ENCODE peak calls at places on chromosomes 13 and 19, in ten cellular contexts. L, E, C, Q, T, A, I, F, V and U are unnamed samples.

GRCh38 chr19:45391346-45391745 is 13.5 kb downstream of the PPP1R13L start:
- DNase-seq in L (no peak), E (no peak), C (no peak), Q (no peak), T (no peak), A (no peak), I (peak), F (no peak), V (no peak), U (no peak)

GRCh38 chr13:74206061-74206561 is 71.9 kb upstream of the KLF12 start:
- DNase-seq in L (no peak), E (no peak), C (peak), Q (no peak), T (peak), A (no peak), I (no peak), F (no peak), V (no peak), U (no peak)

GRCh38 chr19:33394006-33394722 is 20.7 kb downstream of the CEBPG start:
- DNase-seq in L (no peak), E (peak), C (no peak), Q (no peak), T (peak), A (peak), I (no peak), F (no peak), V (no peak), U (peak)

GRCh38 chr19:36421749-36422481 is 3.5 kb upstream of the ZFP82 start:
- DNase-seq in L (no peak), E (no peak), C (no peak), Q (no peak), T (no peak), A (peak), I (no peak), F (no peak), V (no peak), U (no peak)

GRCh38 chr19:35278578-35279284 is 3.6 kb upstream of the HAMP start:
- DNase-seq in L (no peak), E (no peak), C (no peak), Q (no peak), T (no peak), A (no peak), I (no peak), F (no peak), V (no peak), U (peak)

GRCh38 chr19:50300814-50301606 is 28.2 kb downstream of the KCNC3 start:
- DNase-seq in L (no peak), E (no peak), C (no peak), Q (no peak), T (peak), A (no peak), I (no peak), F (no peak), V (no peak), U (no peak)

GRCh38 chr19:40192758-40193586 is 1.7 kb downstream of the MAP3K10 start:
- DNase-seq in L (no peak), E (no peak), C (no peak), Q (no peak), T (no peak), A (no peak), I (no peak), F (no peak), V (no peak), U (no peak)

GRCh38 chr13:103965506-103966243 is 899.5 kb upstream of the SLC10A2 start:
- DNase-seq in L (no peak), E (no peak), C (no peak), Q (no peak), T (no peak), A (no peak), I (no peak), F (no peak), V (no peak), U (no peak)

GRCh38 chr13:44140146-44140545 is 233.5 kb upstream of the SERP2 start:
- DNase-seq in L (no peak), E (peak), C (no peak), Q (no peak), T (no peak), A (no peak), I (peak), F (no peak), V (no peak), U (no peak)

GRCh38 chr19:10871711-10872550 is 578 bp downstream of the CARM1 start:
- DNase-seq in L (peak), E (peak), C (peak), Q (no peak), T (no peak), A (peak), I (no peak), F (peak), V (peak), U (peak)

GRCh38 chr13:37403776-37404497 is 194.6 kb downstream of the POSTN start:
- DNase-seq in L (no peak), E (no peak), C (no peak), Q (no peak), T (no peak), A (no peak), I (no peak), F (no peak), V (no peak), U (no peak)

GRCh38 chr19:4151623-4152022 is 1.8 kb upstream of the CREB3L3 start:
- DNase-seq in L (no peak), E (no peak), C (no peak), Q (no peak), T (no peak), A (no peak), I (no peak), F (no peak), V (no peak), U (no peak)

GRCh38 chr19:57362419-57362818 is 932 bp upstream of the TRAPPC2B start:
- DNase-seq in L (no peak), E (no peak), C (no peak), Q (no peak), T (no peak), A (no peak), I (no peak), F (no peak), V (no peak), U (no peak)

GRCh38 chr19:15180451-15181390 is 20.1 kb downstream of the NOTCH3 start:
- DNase-seq in L (peak), E (peak), C (no peak), Q (no peak), T (no peak), A (peak), I (peak), F (no peak), V (no peak), U (no peak)

GRCh38 chr19:12163841-12164240 is 945 bp downstream of the ZNF136 start:
- DNase-seq in L (no peak), E (no peak), C (no peak), Q (no peak), T (no peak), A (no peak), I (no peak), F (no peak), V (no peak), U (no peak)